ENCODE peak calls at places on chromosomes 7 and 10, in nine cellular contexts. R is spleen, V is HCT116, E is endothelial cell of umbilical vein, N is Panc1, O is prostate gland, Q is breast epithelium, L is SK-N-SH, D is HL-60. M is an unnamed sample.

GRCh38 chr10:122565766-122566206 is 5.2 kb downstream of the DMBT1 start:
- DNase-seq in R (peak), V (peak), E (peak), N (peak), O (peak), Q (peak), L (peak), D (peak), M (peak)

GRCh38 chr7:101567231-101567630 is 61.9 kb downstream of the MYL10 start:
- DNase-seq in R (no peak), V (no peak), E (no peak), N (no peak), O (no peak), Q (no peak), L (no peak), D (no peak), M (peak)

GRCh38 chr10:3166496-3167290 is 5.9 kb downstream of the PITRM1 start:
- DNase-seq in R (no peak), V (no peak), E (no peak), N (no peak), O (no peak), Q (no peak), L (no peak), D (no peak), M (no peak)

GRCh38 chr7:27175626-27176342 is 1.7 kb upstream of the HOXA10 start:
- DNase-seq in R (peak), V (no peak), E (peak), N (no peak), O (no peak), Q (peak), L (peak), D (no peak), M (peak)

GRCh38 chr7:9231683-9232082 is 798.3 kb downstream of the NXPH1 start:
- DNase-seq in R (peak), V (no peak), E (no peak), N (no peak), O (no peak), Q (no peak), L (no peak), D (no peak), M (peak)

GRCh38 chr7:107167483-107168232 is 1.1 kb upstream of the HBP1 start:
- DNase-seq in R (no peak), V (peak), E (peak), N (peak), O (peak), Q (no peak), L (peak), D (peak), M (peak)

GRCh38 chr7:139660317-139661042 is 117.3 kb downstream of the HIPK2 start:
- DNase-seq in R (no peak), V (no peak), E (no peak), N (no peak), O (peak), Q (no peak), L (no peak), D (no peak), M (peak)

GRCh38 chr7:38630720-38631673 is at the start of gene AMPH:
- DNase-seq in R (peak), V (no peak), E (peak), N (no peak), O (no peak), Q (no peak), L (peak), D (no peak), M (peak)

GRCh38 chr10:44865289-44865671 is 45.9 kb upstream of the TMEM72 start:
- DNase-seq in R (no peak), V (no peak), E (no peak), N (no peak), O (no peak), Q (no peak), L (no peak), D (no peak), M (peak)

GRCh38 chr10:22054946-22055345 is 51.4 kb upstream of the DNAJC1 start:
- DNase-seq in R (no peak), V (no peak), E (peak), N (no peak), O (no peak), Q (no peak), L (no peak), D (no peak), M (no peak)

GRCh38 chr10:103739039-103739764 is 116.2 kb downstream of the SH3PXD2A start:
- DNase-seq in R (no peak), V (no peak), E (no peak), N (no peak), O (peak), Q (no peak), L (no peak), D (no peak), M (peak)

GRCh38 chr10:104150206-104150605 is 28.2 kb downstream of the SFR1 start:
- DNase-seq in R (no peak), V (no peak), E (no peak), N (no peak), O (no peak), Q (no peak), L (no peak), D (no peak), M (no peak)

GRCh38 chr7:116588641-116589594 is 64.1 kb downstream of the CAV1 start:
- DNase-seq in R (no peak), V (peak), E (peak), N (peak), O (peak), Q (no peak), L (peak), D (no peak), M (peak)

GRCh38 chr10:17669185-17669872 is 25.4 kb downstream of the STAM start:
- DNase-seq in R (no peak), V (no peak), E (no peak), N (no peak), O (no peak), Q (no peak), L (no peak), D (no peak), M (no peak)

GRCh38 chr7:29915481-29916215 is 74.0 kb downstream of the SCRN1 start:
- DNase-seq in R (no peak), V (no peak), E (peak), N (no peak), O (no peak), Q (no peak), L (no peak), D (no peak), M (no peak)

GRCh38 chr10:76492026-76492425 is 1060.6 kb downstream of the LRMDA start:
- DNase-seq in R (no peak), V (no peak), E (peak), N (no peak), O (no peak), Q (no peak), L (no peak), D (no peak), M (no peak)

GRCh38 chr7:17584822-17585221 is 286.4 kb downstream of the AHR start:
- DNase-seq in R (no peak), V (no peak), E (no peak), N (no peak), O (no peak), Q (no peak), L (no peak), D (no peak), M (no peak)

GRCh38 chr7:131249003-131249402 is 78.7 kb upstream of the MKLN1 start:
- DNase-seq in R (no peak), V (no peak), E (peak), N (peak), O (no peak), Q (no peak), L (no peak), D (no peak), M (no peak)

GRCh38 chr10:119497243-119497642 is 45.3 kb downstream of the RGS10 start:
- DNase-seq in R (no peak), V (no peak), E (no peak), N (no peak), O (no peak), Q (no peak), L (no peak), D (no peak), M (no peak)

GRCh38 chr7:75905785-75906604 is 9.0 kb upstream of the POR start:
- DNase-seq in R (peak), V (no peak), E (no peak), N (no peak), O (no peak), Q (no peak), L (no peak), D (peak), M (peak)

GRCh38 chr10:131686781-131687419 is 213.9 kb upstream of the PPP2R2D start:
- DNase-seq in R (peak), V (no peak), E (no peak), N (no peak), O (no peak), Q (no peak), L (no peak), D (no peak), M (peak)

GRCh38 chr10:17479822-17480221 is 25.4 kb upstream of the ST8SIA6 start:
- DNase-seq in R (no peak), V (no peak), E (no peak), N (no peak), O (no peak), Q (no peak), L (no peak), D (no peak), M (no peak)

GRCh38 chr7:131502810-131503545 is 53.5 kb downstream of the PODXL start:
- DNase-seq in R (no peak), V (no peak), E (no peak), N (no peak), O (no peak), Q (no peak), L (peak), D (no peak), M (no peak)

GRCh38 chr7:5695709-5696345 is 85.6 kb downstream of the RNF216 start:
- DNase-seq in R (no peak), V (no peak), E (no peak), N (no peak), O (no peak), Q (no peak), L (no peak), D (peak), M (no peak)

GRCh38 chr7:5694221-5694754 is 87.2 kb downstream of the RNF216 start:
- DNase-seq in R (no peak), V (no peak), E (peak), N (no peak), O (no peak), Q (no peak), L (no peak), D (no peak), M (no peak)

GRCh38 chr7:5693529-5693928 is 87.9 kb downstream of the RNF216 start:
- DNase-seq in R (peak), V (no peak), E (peak), N (no peak), O (no peak), Q (no peak), L (no peak), D (peak), M (peak)

GRCh38 chr7:5696346-5697100 is 84.9 kb downstream of the RNF216 start:
- DNase-seq in R (no peak), V (no peak), E (no peak), N (no peak), O (no peak), Q (no peak), L (no peak), D (no peak), M (no peak)

DNA sequence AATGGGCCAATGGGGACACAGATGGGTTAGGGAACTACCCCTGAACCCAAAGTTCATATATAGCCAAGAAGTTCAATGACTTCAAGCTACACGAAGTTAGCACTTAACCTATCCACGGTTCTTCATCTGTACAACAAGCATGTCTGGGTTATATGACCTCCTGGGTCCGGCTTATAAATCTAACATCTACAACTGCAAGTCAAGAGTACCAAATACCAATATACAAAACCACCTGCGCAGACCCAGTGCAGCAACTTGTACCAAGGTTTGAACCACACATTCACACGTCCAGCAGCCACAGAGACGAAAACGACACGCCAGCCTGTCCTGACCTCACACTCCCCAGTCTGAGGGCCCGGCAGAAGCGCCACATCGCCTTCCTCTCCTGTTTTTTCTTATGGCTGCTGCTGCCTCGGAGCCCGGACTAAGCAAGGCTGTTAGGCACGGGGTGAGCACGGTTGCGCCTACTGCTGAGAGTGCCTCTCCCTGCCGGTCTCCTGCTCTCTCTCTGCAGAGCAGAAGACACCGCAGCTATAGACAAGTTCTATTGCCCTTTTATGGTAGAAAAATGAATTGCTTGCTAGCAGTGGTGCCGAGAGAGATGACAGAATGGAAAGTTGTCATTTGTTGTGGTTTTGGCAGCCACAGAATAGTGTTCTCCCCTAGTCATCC is 86.3 kb downstream of the RNF216 start:
- DNase-seq in R (peak), V (no peak), E (no peak), N (no peak), O (no peak), Q (no peak), L (no peak), D (no peak), M (no peak)
- TF ChIP-seq POLR2AphosphoS5 in R (peak), V (no peak), E (no peak), N (no peak), O (peak), Q (peak), L (peak), D (peak), M (no peak)

DNA sequence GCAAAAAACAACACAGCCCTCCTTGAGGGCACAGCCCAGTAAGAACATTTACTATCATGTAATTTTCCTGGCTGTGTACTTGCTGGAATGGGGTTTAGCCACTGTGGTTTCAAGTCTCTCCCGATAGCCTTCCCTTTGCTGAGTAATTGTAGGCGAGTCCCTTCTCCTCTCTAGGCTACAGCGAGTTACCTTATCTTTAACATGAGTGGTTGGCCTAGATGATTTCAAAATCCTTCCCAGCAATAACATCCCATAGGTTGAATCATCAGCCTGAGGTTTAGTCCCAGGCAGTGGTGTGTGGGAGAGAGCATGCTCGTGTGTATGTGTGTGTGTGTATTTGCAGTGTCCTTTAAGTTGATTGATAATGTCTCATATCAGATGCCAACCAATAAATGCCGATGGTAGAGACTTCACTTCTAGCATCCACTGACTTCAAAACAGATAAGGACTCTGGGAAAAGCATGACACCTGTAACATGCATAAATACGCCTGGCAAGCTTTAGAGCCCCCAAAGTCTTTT is 142.9 kb upstream of the ZMIZ1 start:
- DNase-seq in R (no peak), V (no peak), E (no peak), N (no peak), O (no peak), Q (no peak), L (no peak), D (no peak), M (no peak)
- TF ChIP-seq POLR2AphosphoS5 in R (no peak), V (no peak), E (no peak), N (no peak), O (no peak), Q (no peak), L (no peak), D (no peak), M (no peak)

DNA sequence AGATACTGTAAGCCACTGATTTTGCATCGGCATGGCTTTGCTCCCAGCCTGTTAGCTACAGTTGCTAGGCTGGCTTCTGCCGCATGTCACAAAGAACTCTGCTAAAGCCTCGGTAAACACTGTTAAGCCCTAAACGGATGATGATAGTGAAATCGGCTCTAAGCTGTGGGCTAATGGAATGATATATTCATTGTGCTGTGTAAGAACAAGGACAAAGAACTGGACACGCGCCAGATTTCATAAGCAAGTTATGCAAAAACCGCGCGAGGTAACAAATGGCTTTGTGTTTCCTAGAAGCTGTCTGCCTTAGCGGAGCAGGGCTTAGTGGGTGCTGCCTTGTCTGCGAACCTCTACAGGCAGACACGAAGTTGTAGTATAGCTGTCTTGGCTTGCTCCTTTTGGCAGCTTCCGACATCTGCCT is 331.3 kb upstream of the COBL start:
- DNase-seq in R (no peak), V (no peak), E (no peak), N (no peak), O (peak), Q (no peak), L (peak), D (no peak), M (peak)
- TF ChIP-seq POLR2AphosphoS5 in R (no peak), V (no peak), E (no peak), N (no peak), O (peak), Q (no peak), L (no peak), D (no peak), M (no peak)

DNA sequence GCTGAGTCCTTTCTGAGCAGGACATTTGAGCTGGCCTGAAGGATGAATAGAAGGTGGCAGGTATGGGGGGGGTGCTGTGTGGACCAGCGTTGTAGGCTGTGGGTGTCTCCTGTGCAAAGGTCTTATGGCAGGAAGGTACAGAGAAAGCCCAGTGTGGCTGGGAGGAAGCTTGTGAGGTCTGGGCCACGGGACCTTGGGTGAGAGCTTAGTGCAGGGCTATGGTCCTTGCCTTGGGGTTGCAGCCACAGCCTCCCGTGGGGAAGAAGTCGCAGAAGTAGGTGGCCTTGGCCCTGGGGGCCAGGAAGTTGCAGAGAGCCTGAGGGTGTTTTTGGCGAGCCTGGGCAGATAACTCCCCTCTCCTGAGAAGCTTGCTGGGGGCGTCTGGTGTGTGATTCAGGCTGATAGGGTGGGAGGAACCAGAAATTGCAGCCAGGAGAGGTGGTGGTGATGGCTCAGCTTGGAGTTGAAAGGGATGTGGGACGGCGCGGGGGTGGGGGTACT is 172.0 kb upstream of the TNRC18 start:
- DNase-seq in R (no peak), V (no peak), E (no peak), N (peak), O (no peak), Q (no peak), L (peak), D (no peak), M (no peak)
- TF ChIP-seq POLR2AphosphoS5 in R (no peak), V (no peak), E (no peak), N (no peak), O (no peak), Q (no peak), L (peak), D (no peak), M (no peak)

DNA sequence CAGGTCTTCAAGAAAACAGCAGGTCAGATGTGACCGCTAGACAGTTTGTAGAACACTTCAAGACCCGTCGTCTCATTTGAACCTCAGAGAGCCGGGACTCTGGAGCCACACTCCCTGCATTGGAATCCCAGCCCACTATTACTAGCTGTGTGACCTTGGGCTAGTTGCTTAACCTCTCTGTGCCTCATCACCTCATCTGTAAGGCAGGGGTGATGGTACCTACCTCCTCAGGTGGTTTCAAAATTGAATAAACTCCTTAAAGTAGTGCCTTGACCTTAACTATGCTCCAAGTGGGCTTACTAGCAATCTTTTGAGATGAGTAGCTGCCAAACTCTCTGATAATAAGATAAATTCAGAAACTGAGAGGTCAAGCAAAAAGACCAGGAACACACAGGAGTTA is 43.8 kb downstream of the OGDH start:
- DNase-seq in R (no peak), V (no peak), E (no peak), N (no peak), O (no peak), Q (no peak), L (no peak), D (no peak), M (no peak)
- TF ChIP-seq POLR2AphosphoS5 in R (no peak), V (no peak), E (no peak), N (no peak), O (no peak), Q (no peak), L (no peak), D (no peak), M (no peak)

GRCh38 chr7:48976268-48976667 is 51.9 kb downstream of the CDC14C start:
- DNase-seq in R (no peak), V (no peak), E (no peak), N (no peak), O (no peak), Q (no peak), L (no peak), D (no peak), M (no peak)
- TF ChIP-seq POLR2AphosphoS5 in R (no peak), V (no peak), E (no peak), N (no peak), O (no peak), Q (no peak), L (no peak), D (no peak), M (no peak)

M was measured in GM23338.